ENCODE peak calls at places on chromosomes 4 and X, in four cellular contexts. T, D, Q and S are unnamed samples. For H3K4me1, the result is how much of the 10 kb centered on the place peaks cover.

GRCh38 chr4:52265781-52266525 is 214.8 kb downstream of the SPATA18 start:
- DNase-seq in T (no peak), D (no peak), Q (no peak), S (no peak)

GRCh38 chr4:110830461-110830860 is 207.6 kb upstream of the PITX2 start:
- DNase-seq in T (peak), D (no peak), Q (no peak), S (no peak)

GRCh38 chr4:98851806-98852205 is 77.1 kb downstream of the EIF4E start:
- DNase-seq in T (no peak), D (no peak), Q (no peak), S (no peak)

GRCh38 chrX:119669424-119670037 is 23.4 kb downstream of the SEPTIN6 start:
- DNase-seq in T (peak), D (no peak), Q (no peak), S (no peak)

GRCh38 chr4:131302108-131302507 is 1847.0 kb upstream of the PCDH10 start:
- DNase-seq in T (no peak), D (no peak), Q (no peak), S (no peak)

GRCh38 chr4:13093170-13093569 is 391.0 kb downstream of the RAB28 start:
- DNase-seq in T (no peak), D (no peak), Q (no peak), S (no peak)

GRCh38 chr4:156672924-156673323 is 298.7 kb downstream of the PDGFC start:
- DNase-seq in T (no peak), D (no peak), Q (no peak), S (no peak)

GRCh38 chr4:101972791-101973190 is 182.3 kb downstream of the BANK1 start:
- DNase-seq in T (no peak), D (no peak), Q (no peak), S (no peak)

GRCh38 chrX:18855919-18856644 is 127.8 kb downstream of the PHKA2 start:
- DNase-seq in T (no peak), D (no peak), Q (no peak), S (no peak)

GRCh38 chrX:117936162-117936561 is 180.4 kb downstream of the KLHL13 start:
- DNase-seq in T (no peak), D (no peak), Q (no peak), S (no peak)

GRCh38 chr4:122797405-122798094 is 29.1 kb upstream of the FGF2 start:
- DNase-seq in T (no peak), D (no peak), Q (no peak), S (no peak)

GRCh38 chr4:174635732-174636131 is 113.4 kb upstream of the HPGD start:
- DNase-seq in T (no peak), D (no peak), Q (no peak), S (no peak)

GRCh38 chr4:98448923-98449322 is 187.7 kb downstream of the RAP1GDS1 start:
- DNase-seq in T (no peak), D (no peak), Q (no peak), S (peak)

GRCh38 chr4:138915725-138916124 is 99.9 kb upstream of the NOCT start:
- DNase-seq in T (no peak), D (no peak), Q (no peak), S (no peak)

GRCh38 chr4:116302990-116303735 is 782.2 kb downstream of the TRAM1L1 start:
- DNase-seq in T (no peak), D (no peak), Q (peak), S (no peak)

GRCh38 chr4:135184715-135185114 is 983.1 kb upstream of the PABPC4L start:
- DNase-seq in T (no peak), D (no peak), Q (no peak), S (no peak)

GRCh38 chr4:4424499-4425115 is 37.7 kb downstream of the NSG1 start:
- DNase-seq in T (no peak), D (peak), Q (no peak), S (no peak)

GRCh38 chr4:39975488-39976089 is 2.1 kb downstream of the PDS5A start:
- DNase-seq in T (peak), D (no peak), Q (no peak), S (no peak)

GRCh38 chr4:121041307-121042090 is 30.8 kb downstream of the NDNF start:
- DNase-seq in T (no peak), D (no peak), Q (no peak), S (no peak)

GRCh38 chrX:2584216-2584615 is 83.4 kb upstream of the DHRSX start:
- DNase-seq in T (no peak), D (no peak), Q (no peak), S (no peak)

GRCh38 chr4:105234582-105234981 is 87.9 kb downstream of the TET2 start:
- DNase-seq in T (no peak), D (no peak), Q (no peak), S (no peak)

GRCh38 chr4:73721419-73721818 is 18.9 kb upstream of the CXCL8 start:
- DNase-seq in T (no peak), D (no peak), Q (no peak), S (no peak)

GRCh38 chrX:69618803-69619202 is 2.9 kb downstream of the EDA start:
- DNase-seq in T (peak), D (peak), Q (no peak), S (no peak)

GRCh38 chr4:73917081-73917501 is 47.9 kb downstream of the CXCL1 start:
- DNase-seq in T (peak), D (no peak), Q (no peak), S (no peak)

GRCh38 chrX:103063191-103063845 is 653 bp downstream of the BEX1 start:
- DNase-seq in T (peak), D (no peak), Q (no peak), S (no peak)

GRCh38 chrX:97158270-97158669 is 274.6 kb downstream of the RPA4 start:
- DNase-seq in T (no peak), D (no peak), Q (no peak), S (no peak)

GRCh38 chr4:25477251-25477650 is 100.2 kb downstream of the ANAPC4 start:
- DNase-seq in T (no peak), D (no peak), Q (no peak), S (no peak)

GRCh38 chrX:108160309-108160708 is 68.7 kb downstream of the ATG4A start:
- DNase-seq in T (no peak), D (no peak), Q (no peak), S (no peak)

DNA sequence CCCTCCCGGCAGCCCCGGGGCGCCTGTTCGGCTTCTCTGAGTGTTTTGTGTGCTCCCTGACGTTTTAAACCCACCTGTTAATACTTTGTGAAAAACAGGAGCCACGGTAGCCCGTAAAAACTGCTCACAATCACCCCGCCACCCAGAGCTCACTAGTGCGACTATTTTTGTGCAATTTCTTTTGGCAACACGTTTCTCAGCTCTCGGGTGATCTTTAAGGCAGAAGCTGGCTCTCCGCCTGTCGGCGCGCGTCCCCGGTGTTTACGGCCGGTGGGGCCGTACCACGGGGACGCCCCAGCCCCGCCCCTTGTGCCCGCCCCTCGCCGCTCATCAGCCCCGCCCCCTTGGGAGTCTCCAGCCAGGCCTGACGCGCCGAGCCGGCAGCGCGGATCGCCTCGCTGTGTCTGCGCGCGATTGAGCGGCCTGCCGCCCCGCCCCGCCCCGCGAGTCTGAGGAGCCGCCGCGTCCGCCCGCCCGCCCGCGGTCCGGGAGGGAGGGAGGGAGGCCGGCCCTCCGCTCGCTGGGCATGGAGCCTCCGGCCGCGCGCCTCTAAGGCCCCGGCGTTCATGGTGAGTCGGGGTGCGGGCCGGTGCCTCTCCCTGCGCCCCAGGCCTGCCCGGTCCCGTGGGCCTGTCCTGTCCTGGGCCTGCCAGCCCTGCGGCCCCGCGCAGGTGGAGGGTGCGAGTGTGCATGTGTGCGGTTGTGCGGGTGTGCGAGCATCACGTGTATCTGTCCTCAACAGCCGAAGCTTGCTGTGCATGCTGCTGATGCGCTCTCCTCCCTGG is 56.2 kb upstream of the TADA2B start:
- DNase-seq in T (peak), D (peak), Q (peak), S (peak)
- H3K4me1 ChIP-seq in T (under half), D (half or more), Q (under half), S (under half)

GRCh38 chr4:16125571-16126445 is 42.0 kb upstream of the PROM1 start:
- DNase-seq in T (no peak), D (no peak), Q (no peak), S (no peak)
- TF ChIP-seq CTCF in T (no peak), D (no peak), Q (no peak), S (no peak)

GRCh38 chr4:82782626-82783025 is 16.0 kb downstream of the SCD5 start:
- DNase-seq in T (no peak), D (no peak), Q (no peak), S (no peak)
- H3K4me1 ChIP-seq in T (under half), D (under half), Q (under half), S (under half)

DNA sequence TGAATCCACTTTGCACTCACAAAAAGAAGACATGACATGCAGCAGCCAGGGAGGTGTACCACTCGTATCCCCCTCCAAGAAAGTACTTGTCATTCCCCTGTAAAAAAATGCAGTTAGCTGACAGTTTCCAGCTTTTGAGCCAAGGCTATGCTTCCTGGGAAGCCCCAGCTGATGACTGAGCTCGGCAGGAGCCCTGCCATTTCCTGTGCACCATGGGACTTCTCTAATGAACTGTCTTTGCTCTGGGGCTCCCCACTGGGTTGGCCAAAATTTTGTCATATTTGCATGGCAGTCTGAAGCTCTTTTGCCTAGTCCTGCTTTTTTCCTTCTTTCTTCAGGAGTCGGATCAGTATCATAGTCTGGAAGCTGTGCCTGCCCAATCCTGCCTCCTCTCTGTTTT is 104.5 kb upstream of the MAOA start:
- DNase-seq in T (peak), D (no peak), Q (no peak), S (no peak)
- TF ChIP-seq CTCF in T (no peak), D (no peak), Q (no peak), S (no peak)